ENCODE peak calls at places on chromosomes 11 and 22, in eight cellular contexts. One of them, this sample, is unnamed.

GRCh38 chr11:97739892-97740782 is 1280.6 kb upstream of the CNTN5 start:
- DNase-seq in amniotic epithelial cell: peak
- DNase-seq in islet precursor cell: no peak
- DNase-seq in fibroblast of pulmonary artery: peak
- DNase-seq in activated naive CD4-positive, alpha-beta T cell treated with anti-CD3 and anti-CD28 coated beads for 36 hours: no peak
- DNase-seq in NCI-H1417 treated with DMSO at 0.1 percent for 48 hours: no peak
- DNase-seq in AG04450: peak
- DNase-seq in CD8-positive, alpha-beta memory T cell: no peak
- DNase-seq in this sample: no peak

GRCh38 chr11:59112494-59112893 is 5.5 kb downstream of the FAM111B start:
- DNase-seq in fibroblast of pulmonary artery: no peak
- DNase-seq in activated naive CD4-positive, alpha-beta T cell treated with anti-CD3 and anti-CD28 coated beads for 36 hours: no peak
- DNase-seq in CD8-positive, alpha-beta memory T cell: no peak
- DNase-seq in islet precursor cell: no peak
- DNase-seq in amniotic epithelial cell: peak
- DNase-seq in AG04450: no peak
- DNase-seq in NCI-H1417 treated with DMSO at 0.1 percent for 48 hours: no peak
- DNase-seq in this sample: no peak

GRCh38 chr11:29300441-29300840 is 716.4 kb downstream of the KCNA4 start:
- DNase-seq in AG04450: peak
- DNase-seq in activated naive CD4-positive, alpha-beta T cell treated with anti-CD3 and anti-CD28 coated beads for 36 hours: no peak
- DNase-seq in fibroblast of pulmonary artery: peak
- DNase-seq in islet precursor cell: no peak
- DNase-seq in NCI-H1417 treated with DMSO at 0.1 percent for 48 hours: no peak
- DNase-seq in amniotic epithelial cell: peak
- DNase-seq in CD8-positive, alpha-beta memory T cell: no peak
- DNase-seq in this sample: no peak

GRCh38 chr11:10886652-10887250 is 28.9 kb upstream of the ZBED5 start:
- DNase-seq in AG04450: no peak
- DNase-seq in fibroblast of pulmonary artery: no peak
- DNase-seq in activated naive CD4-positive, alpha-beta T cell treated with anti-CD3 and anti-CD28 coated beads for 36 hours: no peak
- DNase-seq in amniotic epithelial cell: no peak
- DNase-seq in CD8-positive, alpha-beta memory T cell: no peak
- DNase-seq in islet precursor cell: no peak
- DNase-seq in NCI-H1417 treated with DMSO at 0.1 percent for 48 hours: no peak
- DNase-seq in this sample: no peak

GRCh38 chr22:22894740-22895731 is 7.4 kb downstream of the IGLL5 start:
- DNase-seq in amniotic epithelial cell: no peak
- DNase-seq in islet precursor cell: no peak
- DNase-seq in fibroblast of pulmonary artery: no peak
- DNase-seq in CD8-positive, alpha-beta memory T cell: no peak
- DNase-seq in activated naive CD4-positive, alpha-beta T cell treated with anti-CD3 and anti-CD28 coated beads for 36 hours: no peak
- DNase-seq in AG04450: no peak
- DNase-seq in NCI-H1417 treated with DMSO at 0.1 percent for 48 hours: no peak
- DNase-seq in this sample: no peak

GRCh38 chr22:38078046-38078840 is 5.7 kb downstream of the SLC16A8 start:
- DNase-seq in CD8-positive, alpha-beta memory T cell: no peak
- DNase-seq in activated naive CD4-positive, alpha-beta T cell treated with anti-CD3 and anti-CD28 coated beads for 36 hours: no peak
- DNase-seq in islet precursor cell: peak
- DNase-seq in NCI-H1417 treated with DMSO at 0.1 percent for 48 hours: no peak
- DNase-seq in fibroblast of pulmonary artery: no peak
- DNase-seq in AG04450: no peak
- DNase-seq in amniotic epithelial cell: no peak
- DNase-seq in this sample: no peak

GRCh38 chr22:23514317-23515038 is 65.6 kb downstream of the IGLL1 start:
- DNase-seq in activated naive CD4-positive, alpha-beta T cell treated with anti-CD3 and anti-CD28 coated beads for 36 hours: no peak
- DNase-seq in amniotic epithelial cell: no peak
- DNase-seq in CD8-positive, alpha-beta memory T cell: no peak
- DNase-seq in fibroblast of pulmonary artery: no peak
- DNase-seq in AG04450: no peak
- DNase-seq in islet precursor cell: no peak
- DNase-seq in NCI-H1417 treated with DMSO at 0.1 percent for 48 hours: no peak
- DNase-seq in this sample: no peak

GRCh38 chr22:36381513-36382079 is 6.2 kb downstream of the MYH9 start:
- DNase-seq in activated naive CD4-positive, alpha-beta T cell treated with anti-CD3 and anti-CD28 coated beads for 36 hours: no peak
- DNase-seq in amniotic epithelial cell: no peak
- DNase-seq in NCI-H1417 treated with DMSO at 0.1 percent for 48 hours: no peak
- DNase-seq in CD8-positive, alpha-beta memory T cell: no peak
- DNase-seq in AG04450: no peak
- DNase-seq in islet precursor cell: no peak
- DNase-seq in fibroblast of pulmonary artery: no peak
- DNase-seq in this sample: no peak

GRCh38 chr11:115126515-115127208 is 377.6 kb downstream of the CADM1 start:
- DNase-seq in NCI-H1417 treated with DMSO at 0.1 percent for 48 hours: no peak
- DNase-seq in fibroblast of pulmonary artery: no peak
- DNase-seq in islet precursor cell: no peak
- DNase-seq in CD8-positive, alpha-beta memory T cell: no peak
- DNase-seq in AG04450: no peak
- DNase-seq in activated naive CD4-positive, alpha-beta T cell treated with anti-CD3 and anti-CD28 coated beads for 36 hours: no peak
- DNase-seq in amniotic epithelial cell: no peak
- DNase-seq in this sample: no peak

GRCh38 chr11:47161134-47161854 is 15.4 kb downstream of the ARFGAP2 start:
- DNase-seq in fibroblast of pulmonary artery: peak
- DNase-seq in amniotic epithelial cell: peak
- DNase-seq in islet precursor cell: peak
- DNase-seq in CD8-positive, alpha-beta memory T cell: peak
- DNase-seq in AG04450: no peak
- DNase-seq in activated naive CD4-positive, alpha-beta T cell treated with anti-CD3 and anti-CD28 coated beads for 36 hours: peak
- DNase-seq in NCI-H1417 treated with DMSO at 0.1 percent for 48 hours: no peak
- DNase-seq in this sample: no peak

GRCh38 chr11:355581-356458 is 13.5 kb upstream of the B4GALNT4 start:
- DNase-seq in islet precursor cell: peak
- DNase-seq in activated naive CD4-positive, alpha-beta T cell treated with anti-CD3 and anti-CD28 coated beads for 36 hours: peak
- DNase-seq in amniotic epithelial cell: peak
- DNase-seq in fibroblast of pulmonary artery: peak
- DNase-seq in AG04450: peak
- DNase-seq in NCI-H1417 treated with DMSO at 0.1 percent for 48 hours: no peak
- DNase-seq in CD8-positive, alpha-beta memory T cell: peak
- DNase-seq in this sample: peak

GRCh38 chr22:23130697-23131096 is 11.1 kb downstream of the RSPH14 start:
- DNase-seq in amniotic epithelial cell: no peak
- DNase-seq in AG04450: no peak
- DNase-seq in CD8-positive, alpha-beta memory T cell: no peak
- DNase-seq in fibroblast of pulmonary artery: no peak
- DNase-seq in NCI-H1417 treated with DMSO at 0.1 percent for 48 hours: no peak
- DNase-seq in activated naive CD4-positive, alpha-beta T cell treated with anti-CD3 and anti-CD28 coated beads for 36 hours: no peak
- DNase-seq in islet precursor cell: no peak
- DNase-seq in this sample: no peak

GRCh38 chr11:55697817-55698216 is 35.8 kb downstream of the OR4C6 start:
- DNase-seq in fibroblast of pulmonary artery: no peak
- DNase-seq in AG04450: no peak
- DNase-seq in islet precursor cell: no peak
- DNase-seq in activated naive CD4-positive, alpha-beta T cell treated with anti-CD3 and anti-CD28 coated beads for 36 hours: no peak
- DNase-seq in amniotic epithelial cell: no peak
- DNase-seq in NCI-H1417 treated with DMSO at 0.1 percent for 48 hours: no peak
- DNase-seq in CD8-positive, alpha-beta memory T cell: no peak
- DNase-seq in this sample: no peak

GRCh38 chr11:8033312-8033715 is 46.2 kb downstream of the EIF3F start:
- DNase-seq in islet precursor cell: peak
- DNase-seq in CD8-positive, alpha-beta memory T cell: peak
- DNase-seq in AG04450: peak
- DNase-seq in amniotic epithelial cell: peak
- DNase-seq in NCI-H1417 treated with DMSO at 0.1 percent for 48 hours: no peak
- DNase-seq in activated naive CD4-positive, alpha-beta T cell treated with anti-CD3 and anti-CD28 coated beads for 36 hours: peak
- DNase-seq in fibroblast of pulmonary artery: peak
- DNase-seq in this sample: peak

GRCh38 chr11:87301785-87302540 is 264.2 kb downstream of the TMEM135 start:
- DNase-seq in NCI-H1417 treated with DMSO at 0.1 percent for 48 hours: no peak
- DNase-seq in islet precursor cell: no peak
- DNase-seq in AG04450: no peak
- DNase-seq in activated naive CD4-positive, alpha-beta T cell treated with anti-CD3 and anti-CD28 coated beads for 36 hours: no peak
- DNase-seq in fibroblast of pulmonary artery: no peak
- DNase-seq in CD8-positive, alpha-beta memory T cell: no peak
- DNase-seq in amniotic epithelial cell: no peak
- DNase-seq in this sample: no peak

GRCh38 chr11:86740628-86741488 is 59.5 kb upstream of the PRSS23 start:
- DNase-seq in AG04450: peak
- DNase-seq in activated naive CD4-positive, alpha-beta T cell treated with anti-CD3 and anti-CD28 coated beads for 36 hours: peak
- DNase-seq in islet precursor cell: peak
- DNase-seq in fibroblast of pulmonary artery: peak
- DNase-seq in NCI-H1417 treated with DMSO at 0.1 percent for 48 hours: no peak
- DNase-seq in CD8-positive, alpha-beta memory T cell: no peak
- DNase-seq in amniotic epithelial cell: peak
- DNase-seq in this sample: peak

GRCh38 chr11:8604078-8604723 is 10.2 kb upstream of the STK33 start:
- DNase-seq in AG04450: peak
- DNase-seq in NCI-H1417 treated with DMSO at 0.1 percent for 48 hours: no peak
- DNase-seq in CD8-positive, alpha-beta memory T cell: no peak
- DNase-seq in islet precursor cell: peak
- DNase-seq in amniotic epithelial cell: peak
- DNase-seq in fibroblast of pulmonary artery: peak
- DNase-seq in activated naive CD4-positive, alpha-beta T cell treated with anti-CD3 and anti-CD28 coated beads for 36 hours: peak
- DNase-seq in this sample: peak

GRCh38 chr11:68947151-68947550 is 33.6 kb downstream of the MRGPRD start:
- DNase-seq in NCI-H1417 treated with DMSO at 0.1 percent for 48 hours: no peak
- DNase-seq in CD8-positive, alpha-beta memory T cell: no peak
- DNase-seq in islet precursor cell: no peak
- DNase-seq in fibroblast of pulmonary artery: no peak
- DNase-seq in AG04450: no peak
- DNase-seq in amniotic epithelial cell: no peak
- DNase-seq in activated naive CD4-positive, alpha-beta T cell treated with anti-CD3 and anti-CD28 coated beads for 36 hours: no peak
- DNase-seq in this sample: no peak

GRCh38 chr22:25404556-25404922 is 159.9 kb upstream of the GRK3 start:
- DNase-seq in fibroblast of pulmonary artery: no peak
- DNase-seq in islet precursor cell: no peak
- DNase-seq in CD8-positive, alpha-beta memory T cell: no peak
- DNase-seq in amniotic epithelial cell: no peak
- DNase-seq in activated naive CD4-positive, alpha-beta T cell treated with anti-CD3 and anti-CD28 coated beads for 36 hours: no peak
- DNase-seq in NCI-H1417 treated with DMSO at 0.1 percent for 48 hours: no peak
- DNase-seq in AG04450: no peak
- DNase-seq in this sample: no peak

GRCh38 chr11:446886-447285 is 3.2 kb upstream of the PTDSS2 start:
- DNase-seq in activated naive CD4-positive, alpha-beta T cell treated with anti-CD3 and anti-CD28 coated beads for 36 hours: no peak
- DNase-seq in AG04450: no peak
- DNase-seq in CD8-positive, alpha-beta memory T cell: no peak
- DNase-seq in fibroblast of pulmonary artery: no peak
- DNase-seq in islet precursor cell: peak
- DNase-seq in amniotic epithelial cell: no peak
- DNase-seq in NCI-H1417 treated with DMSO at 0.1 percent for 48 hours: no peak
- DNase-seq in this sample: no peak

GRCh38 chr11:96648991-96649390 is 259.2 kb downstream of the JRKL start:
- DNase-seq in islet precursor cell: no peak
- DNase-seq in fibroblast of pulmonary artery: no peak
- DNase-seq in amniotic epithelial cell: no peak
- DNase-seq in CD8-positive, alpha-beta memory T cell: no peak
- DNase-seq in NCI-H1417 treated with DMSO at 0.1 percent for 48 hours: no peak
- DNase-seq in activated naive CD4-positive, alpha-beta T cell treated with anti-CD3 and anti-CD28 coated beads for 36 hours: no peak
- DNase-seq in AG04450: no peak
- DNase-seq in this sample: no peak

GRCh38 chr11:64044730-64045386 is 9.1 kb downstream of the FLRT1 start:
- DNase-seq in fibroblast of pulmonary artery: no peak
- DNase-seq in CD8-positive, alpha-beta memory T cell: no peak
- DNase-seq in amniotic epithelial cell: no peak
- DNase-seq in activated naive CD4-positive, alpha-beta T cell treated with anti-CD3 and anti-CD28 coated beads for 36 hours: no peak
- DNase-seq in AG04450: no peak
- DNase-seq in NCI-H1417 treated with DMSO at 0.1 percent for 48 hours: no peak
- DNase-seq in islet precursor cell: no peak
- DNase-seq in this sample: no peak

This sample was measured in Panc1.